ENCODE peak calls at places on chromosomes 16 and 17, in five cellular contexts. V, J, N, Z and C are unnamed samples.

GRCh38 chr16:16988963-16989362 is 481.8 kb downstream of the XYLT1 start:
- DNase-seq in Z (no peak), V (no peak), J (no peak), N (no peak), C (no peak)

GRCh38 chr17:17808706-17809432 is 27.9 kb downstream of the SREBF1 start:
- DNase-seq in J (no peak), Z (no peak), V (peak; percentile 35), N (no peak), C (no peak)

GRCh38 chr16:30767767-30768465 is 5.8 kb downstream of the RNF40 start:
- DNase-seq in J (no peak), Z (no peak), V (no peak), N (no peak), C (no peak)

GRCh38 chr17:35082073-35082657 is 18.7 kb upstream of the RFFL start:
- DNase-seq in V (peak; percentile 86), J (peak; percentile 67), Z (no peak), N (no peak), C (no peak)

GRCh38 chr16:60337671-60338070 is 1603.6 kb upstream of the GOT2 start:
- DNase-seq in N (no peak), Z (no peak), V (no peak), J (no peak), C (no peak)

GRCh38 chr17:30969989-30970680 is 704 bp upstream of the RNF135 start:
- DNase-seq in J (no peak), Z (no peak), N (peak; percentile 48), V (no peak), C (no peak)

GRCh38 chr17:30173649-30174048 is 57.0 kb downstream of the NSRP1 start:
- DNase-seq in Z (no peak), J (no peak), N (no peak), V (no peak), C (no peak)

GRCh38 chr16:2458887-2459646 is 842 bp upstream of the TEDC2 start:
- DNase-seq in Z (no peak), J (no peak), N (no peak), V (no peak), C (no peak)

GRCh38 chr17:17675925-17676534 is 5.2 kb upstream of the RAI1 start:
- DNase-seq in N (no peak), J (no peak), V (no peak), Z (no peak), C (no peak)

GRCh38 chr17:57234252-57235092 is 21.9 kb upstream of the MSI2 start:
- DNase-seq in N (no peak), V (no peak), Z (no peak), J (no peak), C (no peak)

GRCh38 chr16:51982715-51983680 is 563.9 kb downstream of the TOX3 start:
- DNase-seq in Z (peak; percentile 42), V (peak; percentile 85), N (no peak), J (peak; percentile 42), C (no peak)

GRCh38 chr17:5110816-5111215 is 862 bp downstream of the ZNF232 start:
- DNase-seq in V (no peak), N (no peak), J (no peak), Z (no peak), C (no peak)

GRCh38 chr17:6137716-6138502 is 67.7 kb downstream of the WSCD1 start:
- DNase-seq in Z (no peak), V (no peak), J (no peak), N (no peak), C (no peak)

GRCh38 chr16:15464401-15465186 is 30.2 kb downstream of the BMERB1 start:
- DNase-seq in J (no peak), Z (no peak), V (no peak), N (no peak), C (no peak)

GRCh38 chr16:83100679-83101078 is 473.9 kb downstream of the CDH13 start:
- DNase-seq in Z (no peak), N (no peak), J (no peak), V (peak; percentile 61), C (no peak)

GRCh38 chr17:62790554-62790953 is 17.6 kb downstream of the MARCHF10 start:
- DNase-seq in N (peak; percentile 14), V (peak; percentile 91), J (no peak), Z (no peak), C (no peak)

GRCh38 chr16:616771-617586 is 13.8 kb upstream of the WFIKKN1 start:
- DNase-seq in Z (no peak), V (no peak), J (no peak), N (no peak), C (no peak)

GRCh38 chr17:80955673-80956306 is 35.9 kb upstream of the CHMP6 start:
- DNase-seq in V (no peak), N (no peak), Z (no peak), J (no peak), C (no peak)
- TF ChIP-seq CTCF in V (no peak), N (no peak), Z (no peak), J (no peak), C (no peak)

GRCh38 chr17:44786551-44787081 is 27.8 kb downstream of the ADAM11 start:
- DNase-seq in N (no peak), Z (no peak), J (no peak), V (no peak), C (no peak)

GRCh38 chr17:44787271-44787940 is 28.6 kb downstream of the ADAM11 start:
- DNase-seq in J (no peak), V (no peak), N (no peak), Z (no peak), C (no peak)

GRCh38 chr17:44782349-44782850 is 23.6 kb downstream of the ADAM11 start:
- DNase-seq in Z (no peak), J (no peak), V (no peak), N (no peak), C (no peak)

GRCh38 chr17:44788139-44788538 is 29.4 kb downstream of the ADAM11 start:
- DNase-seq in Z (no peak), J (no peak), N (no peak), V (no peak), C (no peak)

DNA sequence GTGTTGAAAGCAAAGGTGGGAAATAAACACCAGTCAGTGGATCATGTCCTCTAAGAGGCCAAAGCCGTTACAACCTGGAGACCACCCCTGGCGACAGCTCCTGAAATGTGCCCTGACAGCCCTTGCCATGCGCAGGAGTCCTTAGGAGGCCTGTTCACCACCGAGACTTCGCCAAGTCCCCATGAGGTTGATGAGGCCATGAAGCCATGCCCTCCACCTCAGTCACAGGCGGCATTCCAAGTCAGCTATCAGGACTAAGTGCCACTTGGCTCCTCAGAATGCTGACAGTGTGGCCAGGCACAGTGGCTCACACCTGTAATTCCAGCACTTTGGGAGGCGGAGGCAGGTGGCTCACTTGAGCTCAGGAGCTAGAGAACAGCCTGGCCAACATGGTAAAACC is 27.1 kb downstream of the ADAM11 start:
- DNase-seq in J (no peak), V (no peak), Z (no peak), N (no peak), C (no peak)
- TF ChIP-seq CTCF in J (no peak), V (no peak), Z (no peak), N (no peak), C (no peak)

GRCh38 chr17:29124135-29124930 is 55.9 kb downstream of the MYO18A start:
- DNase-seq in V (peak; percentile 88), N (no peak), J (peak; percentile 53), Z (no peak), C (no peak)
- TF ChIP-seq CTCF in V (peak; percentile 83), N (peak; percentile 36), J (peak; percentile 82), Z (peak; percentile 63), C (peak; percentile 78)

GRCh38 chr16:13835935-13836334 is 84.0 kb upstream of the ERCC4 start:
- DNase-seq in J (no peak), N (no peak), Z (no peak), V (no peak), C (no peak)
- TF ChIP-seq CTCF in J (no peak), N (no peak), Z (no peak), V (no peak), C (no peak)